ENCODE peak calls at places on chromosome 1, in eight cellular contexts. M is left ventricle myocardium inferior, B is transverse colon, S is HFF-Myc, K is mucosa of descending colon, C is pancreas, Z is ascending aorta, Y is spleen. N is an unnamed sample.
A peak's percentile ranks its signal among the peaks of the same experiment; 100 is the strongest.

GRCh38 chr1:21639594-21640041 is 29.5 kb downstream of the RAP1GAP start:
- DNase-seq in M (no peak), B (no peak), S (no peak), K (no peak), C (peak; percentile 82), Z (no peak), Y (no peak), N (no peak)

GRCh38 chr1:2279882-2280281 is 51.8 kb downstream of the SKI start:
- DNase-seq in M (no peak), B (no peak), S (no peak), K (no peak), C (peak; percentile 25), Z (no peak), Y (no peak), N (no peak)

GRCh38 chr1:30411206-30411605 is 312.2 kb downstream of the MATN1 start:
- DNase-seq in M (no peak), B (no peak), S (no peak), K (no peak), C (no peak), Z (peak; percentile 33), Y (no peak), N (no peak)

GRCh38 chr1:15328785-15329480 is 80.8 kb upstream of the EFHD2 start:
- DNase-seq in M (peak; percentile 79), B (no peak), S (no peak), K (peak; percentile 44), C (peak; percentile 68), Z (peak; percentile 78), Y (peak; percentile 69), N (peak; percentile 71)

GRCh38 chr1:206005761-206006160 is 2.6 kb upstream of the RAB7B start:
- DNase-seq in M (no peak), B (no peak), S (no peak), K (no peak), C (no peak), Z (no peak), Y (no peak), N (no peak)

GRCh38 chr1:202750761-202751160 is 40.5 kb upstream of the SYT2 start:
- DNase-seq in M (no peak), B (no peak), S (no peak), K (no peak), C (no peak), Z (no peak), Y (no peak), N (no peak)

GRCh38 chr1:15788624-15789301 is 18.7 kb downstream of the UQCRHL start:
- DNase-seq in M (no peak), B (no peak), S (no peak), K (no peak), C (no peak), Z (peak; percentile 75), Y (no peak), N (peak; percentile 54)

GRCh38 chr1:2201062-2201461 is 6.5 kb upstream of the FAAP20 start:
- DNase-seq in M (no peak), B (no peak), S (no peak), K (peak; percentile 35), C (no peak), Z (no peak), Y (peak; percentile 77), N (no peak)

GRCh38 chr1:185917646-185918045 is 183.5 kb downstream of the HMCN1 start:
- DNase-seq in M (no peak), B (no peak), S (peak; percentile 25), K (no peak), C (no peak), Z (no peak), Y (no peak), N (peak; percentile 67)

GRCh38 chr1:27428316-27429028 is 36.0 kb downstream of the GPR3 start:
- DNase-seq in M (peak; percentile 57), B (no peak), S (no peak), K (no peak), C (no peak), Z (peak; percentile 77), Y (no peak), N (peak; percentile 28)

GRCh38 chr1:181541947-181542346 is 58.6 kb downstream of the CACNA1E start:
- DNase-seq in M (no peak), B (no peak), S (no peak), K (no peak), C (no peak), Z (no peak), Y (no peak), N (no peak)

GRCh38 chr1:22236151-22236550 is 93.3 kb upstream of the WNT4 start:
- DNase-seq in M (no peak), B (no peak), S (no peak), K (no peak), C (peak; percentile 41), Z (no peak), Y (no peak), N (no peak)

GRCh38 chr1:229855999-229856650 is 210.9 kb upstream of the GALNT2 start:
- DNase-seq in M (no peak), B (peak; percentile 50), S (no peak), K (no peak), C (peak; percentile 74), Z (no peak), Y (peak; percentile 89), N (no peak)

GRCh38 chr1:179817789-179818188 is 59.8 kb downstream of the TOR1AIP2 start:
- DNase-seq in M (peak; percentile 78), B (no peak), S (no peak), K (peak; percentile 39), C (no peak), Z (peak; percentile 11), Y (peak; percentile 72), N (peak; percentile 83)

GRCh38 chr1:50348449-50349241 is 74.6 kb downstream of the DMRTA2 start:
- DNase-seq in M (no peak), B (peak; percentile 40), S (peak; percentile 52), K (no peak), C (no peak), Z (peak; percentile 65), Y (no peak), N (peak; percentile 86)

GRCh38 chr1:38029725-38030511 is 16.7 kb downstream of the POU3F1 start:
- DNase-seq in M (peak; percentile 51), B (peak; percentile 21), S (no peak), K (no peak), C (peak; percentile 88), Z (no peak), Y (no peak), N (peak; percentile 70)

GRCh38 chr1:7042322-7043231 is 257.3 kb downstream of the CAMTA1 start:
- DNase-seq in M (no peak), B (no peak), S (peak; percentile 9), K (no peak), C (no peak), Z (no peak), Y (no peak), N (peak; percentile 50)

GRCh38 chr1:45630429-45630828 is 6.6 kb upstream of the CCDC17 start:
- DNase-seq in M (no peak), B (no peak), S (no peak), K (no peak), C (no peak), Z (no peak), Y (no peak), N (no peak)

GRCh38 chr1:35288761-35289160 is 20.3 kb downstream of the ZMYM4 start:
- DNase-seq in M (no peak), B (no peak), S (no peak), K (no peak), C (no peak), Z (no peak), Y (no peak), N (peak; percentile 67)

DNA sequence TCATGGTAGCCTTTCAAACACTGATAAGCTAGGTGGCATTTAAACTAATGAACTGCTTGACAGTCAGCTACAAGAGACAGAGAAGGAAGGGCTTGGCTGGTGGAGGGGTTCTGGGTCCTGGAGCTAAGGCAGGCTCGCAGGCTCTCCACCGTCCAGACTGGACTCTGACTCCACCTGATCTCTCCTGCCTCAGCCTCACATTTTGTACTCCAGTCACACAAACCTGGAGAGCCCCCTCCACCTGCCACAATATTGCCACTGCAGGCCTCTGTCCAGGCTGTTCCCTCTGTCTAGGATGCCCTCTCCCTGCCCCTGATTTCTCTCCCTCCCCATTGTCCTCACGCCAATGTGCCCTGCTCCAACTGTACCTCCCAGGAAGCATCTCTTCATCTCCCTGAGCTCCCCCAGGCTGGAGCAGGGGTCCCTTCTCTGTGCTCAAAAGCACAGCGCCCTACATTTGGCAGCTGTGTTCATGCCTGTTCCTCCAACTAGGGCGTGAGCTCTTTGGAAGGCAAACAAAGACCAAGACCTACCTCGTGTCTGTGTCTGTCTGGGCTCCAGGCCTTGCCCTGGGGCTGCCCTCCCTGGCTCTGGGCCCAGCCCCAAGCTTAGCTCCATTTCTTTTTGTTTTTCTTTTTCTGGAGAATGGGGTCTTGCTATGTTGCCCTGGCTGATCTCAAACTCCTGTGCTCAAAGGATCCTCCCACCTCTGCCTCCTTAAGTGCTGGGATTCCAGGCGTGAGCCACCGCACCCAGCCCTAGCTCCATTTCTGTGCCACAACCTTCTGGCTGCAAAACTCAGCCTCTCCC is 2.9 kb downstream of the TIE1 start:
- DNase-seq in M (no peak), B (peak; percentile 11), S (no peak), K (peak; percentile 48), C (peak; percentile 6), Z (no peak), Y (peak; percentile 31), N (no peak)
- H3K4me3 ChIP-seq in M (peak overlapping the region; percentile 65), B (no peak overlapping the region), S (no peak overlapping the region), K (no peak overlapping the region), C (no peak overlapping the region), Z (no peak overlapping the region), Y (no peak overlapping the region), N (no peak overlapping the region)

GRCh38 chr1:25754421-25755195 is 45.4 kb upstream of the SELENON start:
- DNase-seq in M (no peak), B (no peak), S (no peak), K (no peak), C (no peak), Z (no peak), Y (no peak), N (no peak)
- TF ChIP-seq CTCF in M (no peak), B (no peak), S (no peak), K (no peak), C (no peak), Z (no peak), Y (no peak), N (no peak)

GRCh38 chr1:209703834-209704504 is 677 bp upstream of the HSD11B1 start:
- DNase-seq in M (no peak), B (no peak), S (no peak), K (no peak), C (no peak), Z (no peak), Y (no peak), N (no peak)

GRCh38 chr1:209707308-209707707 is 2.7 kb downstream of the HSD11B1 start:
- DNase-seq in M (no peak), B (no peak), S (no peak), K (no peak), C (no peak), Z (no peak), Y (no peak), N (no peak)

GRCh38 chr1:209706622-209707021 is 2.0 kb downstream of the HSD11B1 start:
- DNase-seq in M (no peak), B (no peak), S (no peak), K (no peak), C (no peak), Z (no peak), Y (no peak), N (no peak)

GRCh38 chr1:209704584-209704983 is at the start of gene HSD11B1:
- DNase-seq in M (peak; percentile 71), B (peak; percentile 57), S (no peak), K (peak; percentile 53), C (no peak), Z (peak; percentile 87), Y (no peak), N (peak; percentile 87)

GRCh38 chr1:209705033-209705589 is 465 bp downstream of the HSD11B1 start:
- DNase-seq in M (no peak), B (no peak), S (no peak), K (no peak), C (no peak), Z (no peak), Y (no peak), N (no peak)
- H3K4me3 ChIP-seq in M (no peak overlapping the region), B (no peak overlapping the region), S (no peak overlapping the region), K (no peak overlapping the region), C (no peak overlapping the region), Z (no peak overlapping the region), Y (no peak overlapping the region), N (no peak overlapping the region)

GRCh38 chr1:90729484-90730246 is 12.6 kb upstream of the BARHL2 start:
- DNase-seq in M (no peak), B (no peak), S (no peak), K (no peak), C (no peak), Z (no peak), Y (no peak), N (no peak)
- TF ChIP-seq CTCF in M (peak; percentile 24), B (peak; percentile 53), S (peak; percentile 47), K (peak; percentile 34), C (no peak), Z (peak; percentile 24), Y (no peak), N (no peak)